ENCODE peak calls at places on chromosomes 2 and 18, in ten cellular contexts. C, B, J, I, Q, P, V, U, T and D are unnamed samples. For H3K4me1 and H3K36me3, the result is how much of the 10 kb centered on the place peaks cover.

GRCh38 chr2:68336192-68336591 is 16.4 kb upstream of the CNRIP1 start:
- DNase-seq in P (no peak), Q (no peak), I (no peak), C (peak), B (no peak), J (peak), T (no peak), V (no peak), U (no peak), D (no peak)

GRCh38 chr2:232503792-232504323 is 16.2 kb upstream of the ECEL1 start:
- DNase-seq in J (no peak), T (no peak), Q (no peak), V (no peak), B (no peak), C (no peak), I (no peak), P (no peak), U (no peak), D (no peak)

GRCh38 chr2:183349046-183349445 is 224.8 kb downstream of the NUP35 start:
- DNase-seq in J (no peak), P (peak), T (no peak), V (peak), U (no peak), Q (no peak), I (no peak), C (no peak), B (no peak), D (no peak)

GRCh38 chr2:231680284-231680991 is 27.9 kb upstream of the PTMA start:
- DNase-seq in I (peak), J (peak), T (peak), U (no peak), B (peak), V (peak), P (no peak), Q (no peak), C (no peak), D (no peak)

GRCh38 chr18:24840640-24841039 is 380.2 kb downstream of the HRH4 start:
- DNase-seq in U (no peak), I (no peak), T (no peak), V (no peak), J (no peak), B (no peak), C (no peak), P (no peak), Q (no peak), D (no peak)

GRCh38 chr2:143937563-143938346 is 582.2 kb downstream of the ZEB2 start:
- DNase-seq in C (no peak), B (no peak), P (no peak), I (no peak), T (no peak), U (no peak), V (peak), Q (no peak), J (peak), D (no peak)

GRCh38 chr2:174748948-174749347 is 15.3 kb downstream of the CHRNA1 start:
- DNase-seq in C (peak), J (peak), B (peak), Q (peak), V (peak), U (peak), P (peak), I (peak), T (peak), D (peak)

GRCh38 chr2:55093381-55093780 is 43.1 kb upstream of the RTN4 start:
- DNase-seq in I (no peak), B (no peak), Q (no peak), C (no peak), T (no peak), J (peak), U (no peak), P (no peak), V (no peak), D (no peak)

GRCh38 chr2:88603146-88603545 is 24.1 kb downstream of the EIF2AK3 start:
- DNase-seq in B (no peak), Q (no peak), T (no peak), J (peak), P (no peak), I (no peak), V (no peak), U (no peak), C (no peak), D (no peak)

GRCh38 chr2:128313076-128313836 is 5.4 kb downstream of the HS6ST1 start:
- DNase-seq in C (peak), P (no peak), Q (no peak), U (no peak), B (no peak), V (no peak), T (no peak), I (peak), J (peak), D (no peak)

GRCh38 chr2:235255716-235256115 is 238.1 kb upstream of the AGAP1 start:
- DNase-seq in P (no peak), C (no peak), Q (no peak), I (no peak), J (peak), B (no peak), T (no peak), V (no peak), U (no peak), D (no peak)

GRCh38 chr2:219551863-219552381 is 8.1 kb downstream of the TMEM198 start:
- DNase-seq in I (no peak), Q (no peak), C (peak), V (no peak), B (peak), T (no peak), J (no peak), U (no peak), P (no peak), D (no peak)

GRCh38 chr2:219228745-219229374 is 576 bp downstream of the ATG9A start:
- DNase-seq in P (no peak), V (no peak), Q (no peak), T (no peak), J (peak), U (peak), B (no peak), C (no peak), I (no peak), D (no peak)

GRCh38 chr2:157867703-157868102 is 8.4 kb downstream of the ACVR1 start:
- DNase-seq in B (no peak), J (no peak), T (no peak), I (no peak), P (no peak), V (no peak), Q (no peak), C (no peak), U (no peak), D (no peak)

GRCh38 chr2:21924640-21925285 is 801.0 kb downstream of the TDRD15 start:
- DNase-seq in J (no peak), Q (no peak), B (no peak), I (no peak), C (no peak), T (no peak), V (no peak), P (no peak), U (no peak), D (no peak)

GRCh38 chr2:9735335-9735734 is 104.5 kb upstream of the YWHAQ start:
- DNase-seq in C (no peak), U (no peak), J (no peak), I (no peak), V (no peak), B (no peak), Q (no peak), P (no peak), T (no peak), D (peak)

GRCh38 chr2:150486539-150487484 is 655 bp downstream of the RND3 start:
- DNase-seq in U (no peak), B (peak), Q (peak), P (no peak), T (peak), I (peak), V (no peak), J (peak), C (no peak), D (no peak)

GRCh38 chr2:19933351-19933981 is 31.7 kb upstream of the TTC32 start:
- DNase-seq in V (no peak), T (no peak), C (no peak), Q (no peak), I (no peak), U (no peak), P (no peak), J (peak), B (no peak), D (no peak)

GRCh38 chr18:32032609-32033008 is 14.0 kb downstream of the RNF125 start:
- DNase-seq in J (no peak), I (no peak), T (no peak), B (no peak), U (no peak), V (no peak), C (no peak), Q (no peak), P (no peak), D (no peak)

GRCh38 chr2:241939541-241939940 is 70.0 kb downstream of the RTP5 start:
- DNase-seq in T (no peak), C (no peak), I (no peak), J (no peak), U (no peak), P (no peak), Q (peak), B (no peak), V (no peak), D (no peak)

GRCh38 chr2:49753344-49753930 is 599.1 kb upstream of the FSHR start:
- DNase-seq in V (no peak), P (no peak), I (no peak), C (no peak), U (no peak), J (no peak), T (no peak), B (no peak), Q (no peak), D (no peak)

GRCh38 chr18:136433-136832 is 21.9 kb upstream of the USP14 start:
- DNase-seq in C (no peak), J (no peak), U (peak), B (peak), P (peak), Q (no peak), I (no peak), V (no peak), T (no peak), D (peak)

GRCh38 chr2:207008105-207008990 is 69.0 kb downstream of the CPO start:
- DNase-seq in Q (no peak), P (no peak), U (no peak), V (no peak), T (no peak), C (peak), I (peak), B (no peak), J (peak), D (no peak)

GRCh38 chr2:105237045-105237765 is 4.3 kb upstream of the GPR45 start:
- DNase-seq in T (no peak), P (no peak), B (no peak), U (no peak), V (no peak), J (peak), I (no peak), C (no peak), Q (no peak), D (no peak)

DNA sequence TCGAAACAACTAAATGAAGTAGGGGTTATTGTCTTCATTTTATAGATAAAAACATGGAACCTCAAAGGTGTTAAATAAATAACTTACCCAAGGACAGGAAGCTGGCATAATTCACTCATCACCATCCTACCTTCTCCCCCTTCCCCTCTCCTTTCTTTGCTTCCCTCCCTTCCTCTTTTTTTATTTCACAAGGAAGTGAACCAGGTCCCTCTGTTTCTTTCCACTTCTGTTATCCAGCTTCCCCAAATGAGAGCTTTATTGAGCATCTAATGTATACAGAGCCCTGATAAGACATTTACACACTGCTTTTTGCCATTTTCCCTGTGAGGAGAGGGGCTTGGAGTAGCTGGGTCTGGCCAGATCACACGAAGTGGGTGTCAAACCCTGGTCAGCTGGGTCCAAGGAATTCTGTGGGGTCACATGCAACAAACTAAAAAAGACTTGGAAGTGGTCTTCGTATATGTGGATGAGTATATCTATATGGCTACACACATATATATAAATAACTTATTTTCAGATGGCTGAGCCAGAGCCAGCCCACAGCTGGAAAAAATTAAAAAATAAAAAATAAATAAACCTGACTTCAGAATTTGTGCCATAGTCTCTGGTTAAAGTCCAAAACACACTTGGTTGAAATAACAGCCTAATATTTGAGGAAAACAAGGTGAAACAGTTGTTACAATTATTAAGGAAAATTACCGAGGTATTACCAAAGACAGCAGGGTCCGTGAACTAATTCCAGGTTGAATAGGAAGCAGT is 49.3 kb upstream of the FOSL2 start:
- DNase-seq in P (no peak), T (no peak), B (no peak), V (no peak), U (no peak), J (no peak), C (no peak), I (no peak), Q (no peak), D (no peak)
- H3K4me1 ChIP-seq in P (under half), T (half or more), B (under half), V (under half), U (under half), J (under half), C (under half), I (under half), Q (under half), D (under half)

GRCh38 chr18:12317664-12318333 is 9.8 kb downstream of the TUBB6 start:
- DNase-seq in B (no peak), C (no peak), P (peak), Q (no peak), V (peak), T (no peak), U (peak), J (peak), I (no peak), D (no peak)

GRCh38 chr18:12314586-12315305 is 6.7 kb downstream of the TUBB6 start:
- DNase-seq in Q (no peak), C (no peak), T (no peak), P (peak), B (no peak), J (no peak), I (no peak), V (no peak), U (no peak), D (no peak)

GRCh38 chr18:12315481-12315880 is 7.4 kb downstream of the TUBB6 start:
- DNase-seq in P (no peak), U (no peak), B (no peak), I (no peak), C (no peak), Q (no peak), V (no peak), J (peak), T (no peak), D (no peak)

GRCh38 chr18:12313530-12314245 is 5.6 kb downstream of the TUBB6 start:
- DNase-seq in V (no peak), I (no peak), J (peak), Q (no peak), P (no peak), B (no peak), T (no peak), U (peak), C (no peak), D (no peak)

DNA sequence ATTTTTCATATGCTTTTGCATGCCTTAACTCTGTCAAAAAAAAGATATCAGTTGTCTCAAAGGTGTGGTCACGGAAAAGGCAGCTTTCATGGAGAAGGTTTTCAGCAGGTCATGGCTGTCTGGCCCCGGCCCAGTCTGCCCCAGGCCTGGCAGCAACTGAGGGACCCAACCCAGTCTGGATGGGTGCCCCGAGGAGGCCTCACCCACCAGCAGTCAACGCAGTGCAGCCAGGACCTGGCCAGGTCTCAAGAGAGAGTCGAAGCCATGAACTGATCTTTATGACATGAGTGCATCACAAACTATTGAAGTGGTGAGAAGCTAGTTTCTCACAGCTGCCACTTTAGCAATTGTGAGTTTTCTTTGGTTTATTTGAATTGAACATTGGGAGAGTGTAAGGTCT is 7.9 kb downstream of the TUBB6 start:
- DNase-seq in J (peak), C (no peak), Q (no peak), U (no peak), V (no peak), I (no peak), P (no peak), T (no peak), B (no peak), D (no peak)
- H3K36me3 ChIP-seq in J (half or more), C (half or more), Q (under half), U (half or more), V (under half), I (under half), P (under half), T (under half), B (under half), D (under half)

DNA sequence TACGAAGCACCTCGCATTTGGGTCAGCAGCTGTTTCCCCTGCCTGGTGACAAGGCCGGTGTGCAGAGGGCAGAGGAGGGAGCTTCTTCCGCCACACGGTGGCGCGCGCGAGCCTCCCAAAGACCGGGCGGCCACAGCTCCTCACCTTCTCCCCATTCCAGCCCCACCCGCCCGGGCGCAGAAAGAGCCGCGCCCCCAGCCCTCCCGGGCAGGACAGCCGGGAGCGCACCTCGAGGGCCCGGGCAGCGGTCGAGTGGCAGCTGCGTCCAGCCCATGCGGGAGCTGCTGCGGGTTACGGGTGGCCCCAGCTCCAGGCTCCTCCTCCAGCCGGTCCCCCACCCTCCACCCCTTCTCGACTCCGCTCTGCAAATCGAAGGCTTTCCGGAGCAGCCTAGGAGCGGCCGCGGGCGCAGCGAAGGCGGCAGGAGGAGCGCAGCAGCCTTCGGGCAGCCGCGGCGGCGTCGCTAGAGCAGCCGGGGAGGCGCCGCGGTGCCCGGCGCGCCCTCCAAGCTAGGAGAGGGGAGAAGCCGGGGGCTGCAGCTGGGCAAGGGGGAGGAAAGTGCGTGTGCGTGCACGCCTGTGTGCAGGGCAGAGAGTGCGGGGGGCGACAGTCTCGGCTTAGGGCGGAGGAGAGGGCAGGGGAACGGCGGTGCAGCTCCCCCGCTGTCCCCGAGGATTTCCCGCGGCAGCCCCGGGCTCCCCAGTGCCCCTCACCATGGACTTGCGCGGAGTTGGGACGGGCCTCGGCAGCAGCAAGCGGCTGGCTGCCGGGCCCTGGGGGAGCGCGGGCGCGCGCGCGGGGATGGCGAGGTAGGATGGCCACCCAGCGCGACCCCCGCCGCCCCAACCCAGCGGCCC is at the start of gene CCDC85A:
- DNase-seq in Q (peak), J (peak), T (peak), P (peak), U (peak), C (peak), I (peak), V (peak), B (peak), D (peak)
- H3K4me3 ChIP-seq in Q (peak), J (peak), T (peak), P (no peak), U (peak), C (peak), I (peak), V (peak), B (peak), D (no peak)

GRCh38 chr2:191938779-191939178 is 91.9 kb upstream of the CAVIN2 start:
- DNase-seq in I (no peak), U (no peak), T (no peak), P (no peak), V (no peak), B (no peak), Q (no peak), C (no peak), J (no peak), D (no peak)
- H3K4me1 ChIP-seq in I (under half), U (under half), T (under half), P (under half), V (under half), B (under half), Q (under half), C (under half), J (under half), D (under half)